ENCODE peak calls at places on chromosomes 11 and 22, in six cellular contexts. F is nephron progenitor cell; R is CD4-positive, CD25-positive, alpha-beta regulatory T cell; Q is sciatic nerve; I is Kasumi-1; P is effector CD8-positive, alpha-beta T cell. L is an unnamed sample.

GRCh38 chr11:47603295-47603694 is 9.1 kb upstream of the C1QTNF4 start:
- DNase-seq in P (no peak), R (no peak), Q (no peak), I (no peak), F (no peak), L (no peak)

GRCh38 chr22:47162865-47163264 is 400.4 kb downstream of the TBC1D22A start:
- DNase-seq in I (no peak), R (no peak), Q (peak; percentile 55), P (no peak), F (no peak), L (peak; percentile 2)

GRCh38 chr11:47148903-47149535 is 27.7 kb downstream of the ARFGAP2 start:
- DNase-seq in I (no peak), P (no peak), R (no peak), F (no peak), Q (no peak), L (no peak)

GRCh38 chr11:84419576-84419975 is 1133.4 kb upstream of the CCDC90B start:
- DNase-seq in P (no peak), I (no peak), Q (no peak), F (no peak), R (no peak), L (no peak)

GRCh38 chr22:25702046-25702445 is 39.9 kb upstream of the MYO18B start:
- DNase-seq in I (peak; percentile 75), F (no peak), R (no peak), Q (no peak), P (no peak), L (no peak)

GRCh38 chr22:45504703-45505341 is 2.1 kb downstream of the FBLN1 start:
- DNase-seq in I (peak; percentile 51), R (no peak), P (no peak), Q (no peak), F (peak; percentile 41), L (no peak)

GRCh38 chr22:48867891-48868290 is 959.8 kb downstream of the BRD1 start:
- DNase-seq in Q (no peak), P (no peak), I (no peak), R (no peak), F (no peak), L (no peak)

GRCh38 chr11:81874627-81875026 is 859.0 kb downstream of the FAM181B start:
- DNase-seq in F (no peak), R (no peak), I (no peak), P (no peak), Q (no peak), L (no peak)

GRCh38 chr11:4511267-4511666 is 28.8 kb downstream of the OR52K1 start:
- DNase-seq in Q (no peak), I (no peak), F (no peak), R (no peak), P (no peak), L (no peak)

GRCh38 chr11:9752091-9752490 is 88.2 kb downstream of the SWAP70 start:
- DNase-seq in Q (no peak), I (no peak), F (no peak), P (no peak), R (no peak), L (no peak)

GRCh38 chr11:2305140-2305861 is 3.5 kb downstream of the TSPAN32 start:
- DNase-seq in P (peak; percentile 72), Q (peak; percentile 96), R (peak; percentile 69), F (peak; percentile 90), I (peak; percentile 64), L (peak; percentile 75)

GRCh38 chr11:102534261-102534872 is 3.8 kb upstream of the MMP7 start:
- DNase-seq in F (no peak), Q (no peak), I (peak; percentile 18), P (no peak), R (no peak), L (no peak)

GRCh38 chr11:95734009-95734572 is 55.5 kb downstream of the FAM76B start:
- DNase-seq in F (no peak), Q (no peak), R (no peak), P (no peak), I (peak; percentile 13), L (no peak)

GRCh38 chr22:43275545-43275981 is 67.6 kb downstream of the SCUBE1 start:
- DNase-seq in Q (no peak), R (no peak), F (no peak), P (no peak), I (peak; percentile 95), L (no peak)

GRCh38 chr11:13349046-13349445 is 71.5 kb downstream of the BMAL1 start:
- DNase-seq in R (no peak), Q (no peak), I (no peak), F (no peak), P (no peak), L (no peak)

GRCh38 chr22:49046546-49047305 is 780.9 kb downstream of the BRD1 start:
- DNase-seq in Q (peak; percentile 60), P (no peak), F (peak; percentile 84), R (no peak), I (no peak), L (no peak)

GRCh38 chr11:128335729-128336128 is 251.6 kb downstream of the ETS1 start:
- DNase-seq in Q (no peak), R (no peak), P (no peak), F (no peak), I (no peak), L (no peak)

GRCh38 chr22:35891442-35891841 is 137.2 kb downstream of the RBFOX2 start:
- DNase-seq in P (no peak), Q (no peak), F (no peak), R (no peak), I (no peak), L (no peak)

GRCh38 chr11:71120346-71120963 is 131.9 kb downstream of the SHANK2 start:
- DNase-seq in Q (no peak), P (no peak), I (no peak), F (peak; percentile 50), R (no peak), L (no peak)

GRCh38 chr11:65555693-65556231 is 2.4 kb downstream of the LTBP3 start:
- DNase-seq in R (no peak), F (no peak), I (no peak), P (no peak), Q (peak; percentile 71), L (no peak)

GRCh38 chr22:50621491-50621880 is 6.5 kb downstream of the ARSA start:
- DNase-seq in I (peak; percentile 91), R (peak; percentile 33), P (peak; percentile 25), Q (no peak), F (no peak), L (no peak)

GRCh38 chr11:93959663-93960062 is 61.5 kb upstream of the HEPHL1 start:
- DNase-seq in F (no peak), P (no peak), R (no peak), I (no peak), Q (no peak), L (no peak)

GRCh38 chr11:132821027-132821426 is 711.3 kb downstream of the OPCML start:
- DNase-seq in R (no peak), P (no peak), I (no peak), Q (no peak), F (no peak), L (no peak)

GRCh38 chr11:3044004-3044403 is 13.2 kb downstream of the CARS1 start:
- DNase-seq in R (no peak), F (no peak), I (no peak), Q (no peak), P (no peak), L (no peak)

L was measured in T-helper 17 cell.